ENCODE peak calls at places on chromosomes 4 and X, in six cellular contexts. C, M, T, B, O and F are unnamed samples.

GRCh38 chr4:53233396-53233795 is 132.5 kb downstream of the SCFD2 start:
- DNase-seq in C (no peak), M (no peak), T (no peak), B (peak), O (no peak), F (no peak)

GRCh38 chrX:23864719-23865349 is 42.9 kb downstream of the APOO start:
- DNase-seq in C (no peak), M (no peak), T (no peak), B (no peak), O (no peak), F (no peak)

GRCh38 chr4:99634742-99635360 is 22.8 kb downstream of the C4orf54 start:
- DNase-seq in C (no peak), M (no peak), T (no peak), B (no peak), O (no peak), F (no peak)

GRCh38 chr4:122045533-122045932 is 93.7 kb upstream of the TRPC3 start:
- DNase-seq in C (peak), M (no peak), T (no peak), B (peak), O (no peak), F (no peak)

GRCh38 chr4:94577136-94577535 is 125.4 kb downstream of the PDLIM5 start:
- DNase-seq in C (peak), M (no peak), T (no peak), B (peak), O (no peak), F (peak)

GRCh38 chr4:21470531-21470930 is 478.0 kb downstream of the KCNIP4 start:
- DNase-seq in C (peak), M (no peak), T (no peak), B (peak), O (no peak), F (no peak)

GRCh38 chr4:8548731-8549351 is 31.4 kb upstream of the GPR78 start:
- DNase-seq in C (no peak), M (no peak), T (no peak), B (no peak), O (no peak), F (no peak)

GRCh38 chr4:66160606-66161005 is 490.3 kb upstream of the EPHA5 start:
- DNase-seq in C (no peak), M (no peak), T (no peak), B (no peak), O (no peak), F (no peak)